ENCODE peak calls at places on chromosomes 7 and 10, in nine cellular contexts. One of them, this sample, is unnamed.
A peak's percentile ranks its signal among the peaks of the same experiment; 100 is the strongest.

GRCh38 chr10:78464856-78465221 is 431.2 kb downstream of the RPS24 start:
- DNase-seq in HCT116: no peak
- DNase-seq in A549: no peak
- DNase-seq in HepG2: no peak
- DNase-seq in GM12878: no peak
- DNase-seq in K562: no peak
- DNase-seq in Panc1: no peak
- DNase-seq in HL-60: no peak
- DNase-seq in GM23338: no peak
- DNase-seq in this sample: peak; percentile 55

GRCh38 chr7:45595809-45596664 is 21.9 kb downstream of the ADCY1 start:
- DNase-seq in GM12878: no peak
- DNase-seq in Panc1: no peak
- DNase-seq in HCT116: no peak
- DNase-seq in HepG2: no peak
- DNase-seq in HL-60: no peak
- DNase-seq in A549: no peak
- DNase-seq in GM23338: no peak
- DNase-seq in K562: no peak
- DNase-seq in this sample: no peak

GRCh38 chr7:153523320-153524015 is 528.7 kb upstream of the DPP6 start:
- DNase-seq in K562: no peak
- DNase-seq in A549: no peak
- DNase-seq in HL-60: no peak
- DNase-seq in GM23338: no peak
- DNase-seq in Panc1: no peak
- DNase-seq in HCT116: no peak
- DNase-seq in GM12878: no peak
- DNase-seq in HepG2: no peak
- DNase-seq in this sample: no peak

GRCh38 chr10:128000660-128001059 is 93.8 kb downstream of the PTPRE start:
- DNase-seq in HepG2: no peak
- DNase-seq in K562: no peak
- DNase-seq in Panc1: no peak
- DNase-seq in A549: no peak
- DNase-seq in GM12878: no peak
- DNase-seq in HCT116: no peak
- DNase-seq in HL-60: no peak
- DNase-seq in GM23338: no peak
- DNase-seq in this sample: no peak

GRCh38 chr7:154699421-154699820 is 303.5 kb downstream of the PAXIP1 start:
- DNase-seq in Panc1: no peak
- DNase-seq in GM12878: no peak
- DNase-seq in HepG2: no peak
- DNase-seq in HCT116: no peak
- DNase-seq in HL-60: no peak
- DNase-seq in K562: no peak
- DNase-seq in GM23338: no peak
- DNase-seq in A549: no peak
- DNase-seq in this sample: no peak

GRCh38 chr7:45402480-45403218 is 171.5 kb upstream of the ADCY1 start:
- DNase-seq in K562: no peak
- DNase-seq in Panc1: no peak
- DNase-seq in GM12878: peak; percentile 3
- DNase-seq in A549: no peak
- DNase-seq in HL-60: peak; percentile 66
- DNase-seq in GM23338: no peak
- DNase-seq in HCT116: no peak
- DNase-seq in HepG2: no peak
- DNase-seq in this sample: no peak

GRCh38 chr10:122485670-122486069 is 24.3 kb downstream of the HTRA1 start:
- DNase-seq in GM12878: no peak
- DNase-seq in HepG2: no peak
- DNase-seq in GM23338: no peak
- DNase-seq in A549: no peak
- DNase-seq in K562: no peak
- DNase-seq in HCT116: no peak
- DNase-seq in HL-60: peak; percentile 15
- DNase-seq in Panc1: no peak
- DNase-seq in this sample: no peak

GRCh38 chr7:70498232-70498631 is 633.7 kb upstream of the GALNT17 start:
- DNase-seq in K562: no peak
- DNase-seq in HCT116: no peak
- DNase-seq in HepG2: no peak
- DNase-seq in HL-60: no peak
- DNase-seq in A549: no peak
- DNase-seq in GM23338: no peak
- DNase-seq in Panc1: no peak
- DNase-seq in GM12878: no peak
- DNase-seq in this sample: no peak

GRCh38 chr7:107190090-107190489 is 21.3 kb downstream of the HBP1 start:
- DNase-seq in K562: no peak
- DNase-seq in A549: no peak
- DNase-seq in GM12878: no peak
- DNase-seq in Panc1: no peak
- DNase-seq in HL-60: no peak
- DNase-seq in HepG2: no peak
- DNase-seq in HCT116: no peak
- DNase-seq in GM23338: no peak
- DNase-seq in this sample: no peak

GRCh38 chr10:59887972-59888640 is 18.2 kb downstream of the CCDC6 start:
- DNase-seq in GM23338: no peak
- DNase-seq in K562: no peak
- DNase-seq in HepG2: no peak
- DNase-seq in Panc1: no peak
- DNase-seq in GM12878: no peak
- DNase-seq in A549: no peak
- DNase-seq in HCT116: no peak
- DNase-seq in HL-60: no peak
- DNase-seq in this sample: no peak

GRCh38 chr7:94190599-94191061 is 186.5 kb upstream of the BET1 start:
- DNase-seq in Panc1: no peak
- DNase-seq in GM12878: no peak
- DNase-seq in HepG2: no peak
- DNase-seq in GM23338: no peak
- DNase-seq in HL-60: no peak
- DNase-seq in K562: no peak
- DNase-seq in HCT116: peak; percentile 13
- DNase-seq in A549: peak; percentile 33
- DNase-seq in this sample: no peak

GRCh38 chr10:13945760-13946460 is 359.1 kb downstream of the PRPF18 start:
- DNase-seq in HL-60: no peak
- DNase-seq in HepG2: no peak
- DNase-seq in K562: no peak
- DNase-seq in GM23338: peak; percentile 48
- DNase-seq in A549: no peak
- DNase-seq in GM12878: no peak
- DNase-seq in HCT116: no peak
- DNase-seq in Panc1: no peak
- DNase-seq in this sample: no peak

GRCh38 chr10:131825960-131826650 is 74.7 kb upstream of the PPP2R2D start:
- DNase-seq in GM23338: no peak
- DNase-seq in HepG2: no peak
- DNase-seq in A549: no peak
- DNase-seq in GM12878: no peak
- DNase-seq in K562: no peak
- DNase-seq in HCT116: no peak
- DNase-seq in HL-60: no peak
- DNase-seq in Panc1: no peak
- DNase-seq in this sample: no peak

GRCh38 chr7:45036317-45036716 is 36.3 kb downstream of the CCM2 start:
- DNase-seq in HCT116: no peak
- DNase-seq in K562: no peak
- DNase-seq in A549: no peak
- DNase-seq in Panc1: no peak
- DNase-seq in HL-60: no peak
- DNase-seq in GM23338: no peak
- DNase-seq in GM12878: no peak
- DNase-seq in HepG2: peak; percentile 50
- DNase-seq in this sample: no peak

GRCh38 chr7:39248693-39249090 is 271.0 kb downstream of the POU6F2 start:
- DNase-seq in A549: no peak
- DNase-seq in GM23338: no peak
- DNase-seq in GM12878: no peak
- DNase-seq in HL-60: no peak
- DNase-seq in Panc1: no peak
- DNase-seq in HepG2: no peak
- DNase-seq in HCT116: no peak
- DNase-seq in K562: no peak
- DNase-seq in this sample: no peak

GRCh38 chr10:14958872-14959220 is 342 bp upstream of the MEIG1 start:
- DNase-seq in Panc1: no peak
- DNase-seq in A549: no peak
- DNase-seq in HepG2: no peak
- DNase-seq in K562: no peak
- DNase-seq in HL-60: no peak
- DNase-seq in GM23338: no peak
- DNase-seq in GM12878: no peak
- DNase-seq in HCT116: no peak
- DNase-seq in this sample: no peak

GRCh38 chr7:73988197-73988596 is 39.8 kb upstream of the ELN start:
- DNase-seq in K562: no peak
- DNase-seq in HepG2: no peak
- DNase-seq in GM12878: no peak
- DNase-seq in HCT116: no peak
- DNase-seq in A549: no peak
- DNase-seq in Panc1: no peak
- DNase-seq in GM23338: no peak
- DNase-seq in HL-60: no peak
- DNase-seq in this sample: no peak

GRCh38 chr10:20984632-20985031 is 87.5 kb upstream of the NEBL start:
- DNase-seq in HepG2: no peak
- DNase-seq in K562: no peak
- DNase-seq in A549: no peak
- DNase-seq in HCT116: no peak
- DNase-seq in HL-60: no peak
- DNase-seq in GM23338: no peak
- DNase-seq in GM12878: no peak
- DNase-seq in Panc1: no peak
- DNase-seq in this sample: no peak

GRCh38 chr7:155992538-155992937 is 180.3 kb upstream of the SHH start:
- DNase-seq in GM12878: no peak
- DNase-seq in Panc1: no peak
- DNase-seq in HL-60: no peak
- DNase-seq in K562: no peak
- DNase-seq in HepG2: no peak
- DNase-seq in A549: no peak
- DNase-seq in GM23338: no peak
- DNase-seq in HCT116: no peak
- DNase-seq in this sample: no peak

GRCh38 chr10:64708920-64709681 is 1187.9 kb downstream of the REEP3 start:
- DNase-seq in HepG2: no peak
- DNase-seq in HCT116: no peak
- DNase-seq in Panc1: no peak
- DNase-seq in K562: no peak
- DNase-seq in HL-60: no peak
- DNase-seq in A549: no peak
- DNase-seq in GM12878: no peak
- DNase-seq in GM23338: no peak
- DNase-seq in this sample: no peak
- TF ChIP-seq REST in HepG2: no peak
- TF ChIP-seq REST in HCT116: no peak
- TF ChIP-seq REST in Panc1: no peak
- TF ChIP-seq REST in K562: no peak
- TF ChIP-seq REST in HL-60: no peak
- TF ChIP-seq REST in A549: no peak
- TF ChIP-seq REST in GM12878: no peak
- TF ChIP-seq REST in GM23338: no peak
- TF ChIP-seq REST in this sample: no peak

DNA sequence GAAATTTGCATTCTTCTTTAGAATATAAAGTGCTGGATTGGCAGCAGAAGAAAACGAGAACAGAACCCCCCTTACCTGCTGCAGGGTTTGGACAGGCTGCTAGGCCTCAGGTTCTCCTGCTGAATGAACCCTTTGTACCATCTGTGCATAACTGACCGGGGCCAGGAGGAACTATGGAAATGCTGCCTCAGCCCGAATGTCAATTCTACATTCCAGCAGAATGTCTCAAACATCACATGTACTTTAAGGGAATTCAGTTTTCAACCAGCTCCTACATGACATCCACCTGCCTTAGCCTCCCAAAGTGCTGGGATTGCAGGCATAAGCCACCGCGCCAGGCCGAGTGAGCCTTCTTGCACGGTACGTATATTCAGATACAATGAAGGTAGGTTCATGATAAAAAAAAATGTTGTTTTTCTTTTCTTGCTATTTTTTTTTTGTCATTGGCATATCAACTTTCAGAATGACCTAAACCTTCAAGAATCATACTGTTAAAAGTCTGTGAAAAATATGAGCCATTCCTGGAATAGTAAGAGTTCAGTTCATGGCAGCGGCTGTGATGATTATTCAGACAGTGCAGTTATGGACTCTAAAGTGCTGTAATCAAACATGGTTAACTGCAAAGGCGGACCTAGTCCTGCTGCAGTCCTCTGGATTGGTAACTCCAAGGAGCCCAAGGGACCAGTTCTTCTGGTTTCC is 84.4 kb upstream of the TNS3 start:
- DNase-seq in HL-60: no peak
- DNase-seq in HCT116: no peak
- DNase-seq in K562: no peak
- DNase-seq in HepG2: peak; percentile 52
- DNase-seq in A549: no peak
- DNase-seq in GM23338: no peak
- DNase-seq in Panc1: no peak
- DNase-seq in GM12878: no peak
- DNase-seq in this sample: no peak
- TF ChIP-seq REST in HL-60: no peak
- TF ChIP-seq REST in HCT116: no peak
- TF ChIP-seq REST in K562: no peak
- TF ChIP-seq REST in HepG2: no peak
- TF ChIP-seq REST in A549: no peak
- TF ChIP-seq REST in GM23338: no peak
- TF ChIP-seq REST in Panc1: no peak
- TF ChIP-seq REST in GM12878: no peak
- TF ChIP-seq REST in this sample: no peak

DNA sequence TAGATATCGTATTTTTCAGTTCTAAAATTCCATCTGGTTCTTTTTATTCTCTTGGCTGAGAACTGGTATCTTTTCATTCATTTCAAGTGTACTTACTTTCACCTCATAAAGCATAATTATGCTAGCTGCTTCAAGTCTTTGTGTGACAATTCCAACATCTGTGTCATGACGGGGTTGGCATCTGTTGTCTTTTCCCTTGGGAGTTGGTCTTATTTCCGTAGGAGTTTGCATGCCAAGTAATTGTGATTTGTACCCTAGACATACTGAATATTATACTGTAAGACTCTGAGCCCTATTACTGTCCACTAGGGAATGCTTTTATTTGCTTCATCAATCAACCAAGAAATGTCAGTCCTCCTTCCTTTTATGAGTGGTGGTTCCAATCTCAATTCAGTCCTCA is 24.6 kb upstream of the HUS1 start:
- DNase-seq in GM23338: no peak
- DNase-seq in Panc1: no peak
- DNase-seq in HepG2: no peak
- DNase-seq in GM12878: no peak
- DNase-seq in A549: no peak
- DNase-seq in K562: no peak
- DNase-seq in HL-60: no peak
- DNase-seq in HCT116: no peak
- DNase-seq in this sample: no peak
- TF ChIP-seq REST in GM23338: no peak
- TF ChIP-seq REST in Panc1: no peak
- TF ChIP-seq REST in HepG2: no peak
- TF ChIP-seq REST in GM12878: no peak
- TF ChIP-seq REST in A549: no peak
- TF ChIP-seq REST in K562: no peak
- TF ChIP-seq REST in HL-60: no peak
- TF ChIP-seq REST in HCT116: no peak
- TF ChIP-seq REST in this sample: no peak

GRCh38 chr7:124723012-124723411 is 42.6 kb downstream of the GPR37 start:
- DNase-seq in HCT116: peak; percentile 52
- DNase-seq in Panc1: no peak
- DNase-seq in HepG2: peak; percentile 16
- DNase-seq in GM12878: no peak
- DNase-seq in GM23338: no peak
- DNase-seq in HL-60: no peak
- DNase-seq in K562: no peak
- DNase-seq in A549: peak; percentile 64
- DNase-seq in this sample: no peak
- TF ChIP-seq REST in HCT116: peak; percentile 35
- TF ChIP-seq REST in Panc1: no peak
- TF ChIP-seq REST in HepG2: no peak
- TF ChIP-seq REST in GM12878: no peak
- TF ChIP-seq REST in GM23338: no peak
- TF ChIP-seq REST in HL-60: no peak
- TF ChIP-seq REST in K562: no peak
- TF ChIP-seq REST in A549: no peak
- TF ChIP-seq REST in this sample: peak; percentile 59

This sample was measured in SK-N-SH.